ENCODE peak calls at places on chromosome 4, in seven cellular contexts. One of them, this sample, is unnamed.

GRCh38 chr4:137124278-137124932 is 407.9 kb downstream of the PCDH18 start:
- DNase-seq in pancreas: no peak
- DNase-seq in GM23338: peak; percentile 65
- DNase-seq in ovary: no peak
- DNase-seq in uterus: no peak
- DNase-seq in right lobe of liver: no peak
- DNase-seq in fibroblast of lung: peak; percentile 55
- DNase-seq in this sample: no peak

GRCh38 chr4:172630289-172630688 is 538.3 kb upstream of the GALNT7 start:
- DNase-seq in pancreas: no peak
- DNase-seq in GM23338: no peak
- DNase-seq in ovary: no peak
- DNase-seq in uterus: no peak
- DNase-seq in right lobe of liver: no peak
- DNase-seq in fibroblast of lung: no peak
- DNase-seq in this sample: no peak

GRCh38 chr4:8200302-8200975 is 1.3 kb downstream of the SH3TC1 start:
- DNase-seq in pancreas: peak; percentile 50
- DNase-seq in GM23338: no peak
- DNase-seq in ovary: no peak
- DNase-seq in uterus: no peak
- DNase-seq in right lobe of liver: peak; percentile 64
- DNase-seq in fibroblast of lung: no peak
- DNase-seq in this sample: peak; percentile 61

GRCh38 chr4:41039312-41039711 is 175.0 kb downstream of the APBB2 start:
- DNase-seq in pancreas: no peak
- DNase-seq in GM23338: no peak
- DNase-seq in ovary: no peak
- DNase-seq in uterus: no peak
- DNase-seq in right lobe of liver: no peak
- DNase-seq in fibroblast of lung: no peak
- DNase-seq in this sample: no peak

GRCh38 chr4:188403272-188403671 is 264.0 kb downstream of the TRIML1 start:
- DNase-seq in pancreas: no peak
- DNase-seq in GM23338: peak; percentile 63
- DNase-seq in ovary: no peak
- DNase-seq in uterus: no peak
- DNase-seq in right lobe of liver: no peak
- DNase-seq in fibroblast of lung: no peak
- DNase-seq in this sample: no peak

GRCh38 chr4:7206856-7207567 is 14.7 kb downstream of the SORCS2 start:
- DNase-seq in pancreas: peak; percentile 42
- DNase-seq in GM23338: peak; percentile 46
- DNase-seq in ovary: peak; percentile 89
- DNase-seq in uterus: peak; percentile 92
- DNase-seq in right lobe of liver: peak; percentile 68
- DNase-seq in fibroblast of lung: peak; percentile 97
- DNase-seq in this sample: no peak

GRCh38 chr4:93384897-93385296 is 443.7 kb upstream of the ATOH1 start:
- DNase-seq in pancreas: no peak
- DNase-seq in GM23338: no peak
- DNase-seq in ovary: no peak
- DNase-seq in uterus: no peak
- DNase-seq in right lobe of liver: no peak
- DNase-seq in fibroblast of lung: peak; percentile 64
- DNase-seq in this sample: no peak

GRCh38 chr4:114109776-114110175 is 130.3 kb upstream of the ARSJ start:
- DNase-seq in pancreas: no peak
- DNase-seq in GM23338: no peak
- DNase-seq in ovary: no peak
- DNase-seq in uterus: no peak
- DNase-seq in right lobe of liver: no peak
- DNase-seq in fibroblast of lung: no peak
- DNase-seq in this sample: no peak

GRCh38 chr4:139920552-139920951 is 233.4 kb downstream of the MAML3 start:
- DNase-seq in pancreas: no peak
- DNase-seq in GM23338: no peak
- DNase-seq in ovary: no peak
- DNase-seq in uterus: no peak
- DNase-seq in right lobe of liver: no peak
- DNase-seq in fibroblast of lung: no peak
- DNase-seq in this sample: no peak

GRCh38 chr4:41881931-41882621 is 53.2 kb upstream of the TMEM33 start:
- DNase-seq in pancreas: no peak
- DNase-seq in GM23338: peak; percentile 71
- DNase-seq in ovary: no peak
- DNase-seq in uterus: no peak
- DNase-seq in right lobe of liver: no peak
- DNase-seq in fibroblast of lung: no peak
- DNase-seq in this sample: no peak

GRCh38 chr4:153468587-153468986 is 2.4 kb downstream of the TMEM131L start:
- DNase-seq in pancreas: no peak
- DNase-seq in GM23338: no peak
- DNase-seq in ovary: no peak
- DNase-seq in uterus: no peak
- DNase-seq in right lobe of liver: no peak
- DNase-seq in fibroblast of lung: no peak
- DNase-seq in this sample: peak; percentile 73

GRCh38 chr4:47031011-47031678 is at the start of gene GABRB1:
- DNase-seq in pancreas: peak; percentile 61
- DNase-seq in GM23338: peak; percentile 76
- DNase-seq in ovary: peak; percentile 12
- DNase-seq in uterus: peak; percentile 45
- DNase-seq in right lobe of liver: peak; percentile 77
- DNase-seq in fibroblast of lung: peak; percentile 50
- DNase-seq in this sample: peak; percentile 9

DNA sequence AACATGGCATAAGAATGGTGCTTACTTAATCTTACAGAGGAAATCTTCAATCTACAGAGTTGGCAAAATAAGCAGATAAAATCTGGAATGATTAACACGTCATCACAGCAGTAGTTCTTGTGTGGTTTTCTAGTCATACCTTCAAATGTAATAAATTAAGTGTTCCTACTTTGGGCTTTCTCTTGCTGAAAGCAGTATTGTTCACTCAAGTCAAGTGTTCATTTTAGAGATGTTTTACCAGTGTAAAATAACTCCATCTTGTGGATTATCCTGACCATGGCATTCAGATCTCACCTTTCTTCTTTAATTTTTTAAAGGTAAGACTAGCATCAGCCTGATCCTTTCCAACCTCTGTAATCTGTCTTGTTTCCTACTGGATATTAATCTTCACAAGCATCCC is 72.9 kb downstream of the ADAMTS3 start:
- DNase-seq in pancreas: no peak
- DNase-seq in GM23338: peak; percentile 6
- DNase-seq in ovary: no peak
- DNase-seq in uterus: no peak
- DNase-seq in right lobe of liver: no peak
- DNase-seq in fibroblast of lung: peak; percentile 29
- DNase-seq in this sample: no peak
- TF ChIP-seq CTCF in pancreas: no peak
- TF ChIP-seq CTCF in GM23338: no peak
- TF ChIP-seq CTCF in ovary: no peak
- TF ChIP-seq CTCF in uterus: no peak
- TF ChIP-seq CTCF in right lobe of liver: no peak
- TF ChIP-seq CTCF in fibroblast of lung: no peak
- TF ChIP-seq CTCF in this sample: no peak

DNA sequence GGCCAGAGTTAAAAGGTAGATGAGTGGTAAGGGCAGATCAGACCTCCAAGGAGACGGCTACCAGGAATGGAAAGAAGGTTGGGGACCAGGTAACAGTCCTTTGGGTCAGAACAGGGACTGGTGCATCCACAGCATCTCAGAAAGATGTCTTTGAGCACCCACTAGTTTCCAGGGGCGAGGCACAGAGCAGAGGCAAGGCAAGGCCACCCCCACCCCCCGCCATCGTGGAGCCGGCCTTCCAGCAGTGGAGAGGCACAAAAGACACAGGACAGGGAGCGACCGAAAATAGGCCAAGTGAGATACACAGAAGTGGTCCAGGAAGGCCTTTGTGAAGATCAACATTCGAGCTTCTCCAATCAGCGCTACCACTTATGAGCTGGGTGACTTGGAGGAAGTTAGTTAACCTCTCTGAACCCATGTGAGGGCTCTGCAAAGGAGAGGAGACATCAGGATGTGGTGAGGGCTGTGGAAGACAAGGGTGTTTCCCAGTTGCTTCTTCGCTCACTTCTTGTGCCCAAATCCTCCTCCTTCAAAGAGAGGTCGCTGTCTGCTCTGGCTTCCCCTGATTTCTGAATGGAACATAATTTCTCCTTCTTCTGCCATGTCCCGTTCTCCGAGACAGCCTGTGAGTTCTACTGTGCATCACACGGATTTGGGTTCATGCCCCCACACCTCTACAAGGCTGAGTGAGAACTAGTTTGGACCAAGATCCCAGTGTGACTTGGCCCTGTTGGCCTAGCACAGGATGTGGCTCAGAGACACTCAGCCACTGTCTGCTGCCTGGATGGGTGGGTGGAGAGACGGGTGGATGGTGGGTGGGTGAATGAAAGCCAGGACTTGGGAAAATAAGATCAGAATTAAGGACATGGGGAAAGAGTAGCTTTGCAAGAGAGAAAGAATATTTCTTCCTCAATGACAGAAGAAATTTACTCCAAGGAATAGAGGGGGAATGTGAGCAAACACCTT is 16.7 kb upstream of the MSX1 start:
- DNase-seq in pancreas: no peak
- DNase-seq in GM23338: no peak
- DNase-seq in ovary: no peak
- DNase-seq in uterus: no peak
- DNase-seq in right lobe of liver: no peak
- DNase-seq in fibroblast of lung: no peak
- DNase-seq in this sample: no peak
- H3K27me3 ChIP-seq in pancreas: no peaks in the 10 kb centered on the region
- H3K27me3 ChIP-seq in GM23338: peaks cover 20% of the 10 kb centered on the region
- H3K27me3 ChIP-seq in ovary: no peaks in the 10 kb centered on the region
- H3K27me3 ChIP-seq in uterus: no peaks in the 10 kb centered on the region
- H3K27me3 ChIP-seq in right lobe of liver: no peaks in the 10 kb centered on the region
- H3K27me3 ChIP-seq in fibroblast of lung: no peaks in the 10 kb centered on the region
- H3K27me3 ChIP-seq in this sample: no peaks in the 10 kb centered on the region

DNA sequence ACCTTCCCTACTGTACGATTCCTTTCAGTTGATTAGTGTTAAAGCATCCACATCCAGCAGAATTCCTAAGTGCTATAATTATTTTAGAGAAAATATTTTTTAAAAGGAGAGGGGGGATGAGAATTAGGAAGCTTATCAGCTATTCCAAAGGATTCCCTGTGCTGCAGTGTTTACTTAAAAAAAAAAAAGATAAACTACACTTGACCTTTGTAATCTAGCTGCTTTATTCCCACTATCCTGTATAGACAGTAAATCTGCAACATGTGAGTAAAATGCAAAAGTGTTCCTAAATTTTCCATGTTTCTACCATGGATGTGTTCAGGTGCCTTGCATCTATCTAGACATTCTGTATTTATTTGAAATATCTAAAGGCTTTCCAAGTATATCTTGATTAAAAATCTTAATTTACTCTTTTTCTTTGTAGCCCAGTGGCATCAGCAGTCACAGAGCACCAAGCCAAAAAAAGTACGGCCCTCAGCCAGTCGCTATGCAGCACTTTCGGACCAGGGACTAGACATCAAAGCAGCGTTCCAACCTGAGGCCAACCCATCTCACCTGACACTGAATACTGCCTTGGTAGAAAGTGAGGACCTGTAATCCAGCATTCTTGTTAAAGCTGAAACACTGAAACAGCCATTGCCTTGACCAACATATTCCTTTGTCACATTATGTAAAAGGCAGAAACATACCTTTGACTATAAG is 84.1 kb downstream of the CBR4 start:
- DNase-seq in pancreas: no peak
- DNase-seq in GM23338: no peak
- DNase-seq in ovary: no peak
- DNase-seq in uterus: no peak
- DNase-seq in right lobe of liver: no peak
- DNase-seq in fibroblast of lung: no peak
- DNase-seq in this sample: no peak
- H3K36me3 ChIP-seq in pancreas: no peaks in the 10 kb centered on the region
- H3K36me3 ChIP-seq in GM23338: peaks cover 10% of the 10 kb centered on the region
- H3K36me3 ChIP-seq in ovary: no peaks in the 10 kb centered on the region
- H3K36me3 ChIP-seq in uterus: no peaks in the 10 kb centered on the region
- H3K36me3 ChIP-seq in right lobe of liver: no peaks in the 10 kb centered on the region
- H3K36me3 ChIP-seq in fibroblast of lung: peaks cover 15% of the 10 kb centered on the region
- H3K36me3 ChIP-seq in this sample: no peaks in the 10 kb centered on the region

DNA sequence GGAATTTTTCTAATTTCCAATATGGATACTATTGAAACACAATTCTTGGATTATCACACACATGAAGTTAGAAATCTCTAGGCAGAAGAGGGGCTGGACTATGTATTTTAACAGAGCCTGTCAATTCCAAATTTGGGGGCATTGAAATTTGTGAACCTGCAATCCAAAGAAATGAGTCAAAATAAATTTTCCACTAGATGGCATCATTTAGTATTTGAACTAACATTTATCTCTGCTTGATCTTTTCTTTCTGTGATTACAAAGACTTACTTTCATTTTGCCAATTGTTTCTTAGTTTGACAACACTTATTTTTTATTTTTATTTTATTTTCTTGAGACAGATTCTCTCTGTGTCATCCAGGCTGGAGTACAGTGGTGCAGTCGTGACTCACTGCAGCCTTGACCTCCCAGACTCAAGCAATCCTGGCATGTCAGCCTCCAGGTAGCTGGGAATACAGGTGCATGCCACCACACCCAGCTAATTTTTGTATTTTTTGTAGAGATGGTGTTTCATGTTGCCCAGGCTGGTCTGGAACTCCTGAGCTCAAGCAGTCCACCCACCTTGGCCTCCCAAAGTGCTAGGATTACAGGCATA is 2.7 kb upstream of the PYURF start:
- DNase-seq in pancreas: no peak
- DNase-seq in GM23338: peak; percentile 42
- DNase-seq in ovary: no peak
- DNase-seq in uterus: no peak
- DNase-seq in right lobe of liver: no peak
- DNase-seq in fibroblast of lung: peak; percentile 14
- DNase-seq in this sample: no peak
- TF ChIP-seq CTCF in pancreas: no peak
- TF ChIP-seq CTCF in GM23338: peak; percentile 42
- TF ChIP-seq CTCF in ovary: no peak
- TF ChIP-seq CTCF in uterus: peak; percentile 24
- TF ChIP-seq CTCF in right lobe of liver: peak; percentile 52
- TF ChIP-seq CTCF in fibroblast of lung: peak; percentile 14
- TF ChIP-seq CTCF in this sample: peak; percentile 12

This sample was measured in GM06990.